ENCODE peak calls at places on chromosomes 13 and 19, in seven cellular contexts. L is PC-3, T is pancreas, R is tibial artery, F is astrocyte of the spinal cord, Z is A549, N is heart right ventricle. X is an unnamed sample.

GRCh38 chr13:110697842-110698241 is 8.1 kb downstream of the CARS2 start:
- DNase-seq in L (no peak), T (no peak), R (no peak), F (no peak), Z (no peak), N (no peak), X (no peak)

GRCh38 chr19:35042056-35042730 is 672 bp downstream of the HPN start:
- DNase-seq in L (no peak), T (peak), R (no peak), F (no peak), Z (no peak), N (no peak), X (no peak)

GRCh38 chr13:112756967-112757758 is 67.3 kb downstream of the ATP11A start:
- DNase-seq in L (no peak), T (no peak), R (no peak), F (peak), Z (no peak), N (no peak), X (no peak)

GRCh38 chr19:3785938-3786824 is at the start of gene MATK:
- DNase-seq in L (no peak), T (no peak), R (no peak), F (no peak), Z (no peak), N (no peak), X (peak)

GRCh38 chr19:58538257-58539168 is 5.4 kb upstream of the TRIM28 start:
- DNase-seq in L (no peak), T (peak), R (no peak), F (no peak), Z (no peak), N (peak), X (no peak)

GRCh38 chr13:36297600-36298338 is at the start of gene CCDC169:
- DNase-seq in L (peak), T (peak), R (peak), F (peak), Z (peak), N (peak), X (peak)

GRCh38 chr19:53010494-53010893 is 3.2 kb upstream of the ERVV-1 start:
- DNase-seq in L (no peak), T (no peak), R (no peak), F (no peak), Z (no peak), N (no peak), X (no peak)

GRCh38 chr13:110070511-110071120 is 236.3 kb downstream of the COL4A1 start:
- DNase-seq in L (peak), T (no peak), R (no peak), F (peak), Z (no peak), N (no peak), X (peak)

GRCh38 chr19:43450545-43450997 is 14.8 kb downstream of the LYPD3 start:
- DNase-seq in L (no peak), T (no peak), R (no peak), F (peak), Z (no peak), N (no peak), X (no peak)

GRCh38 chr19:6663236-6664187 is 6.4 kb downstream of the TNFSF14 start:
- DNase-seq in L (peak), T (no peak), R (no peak), F (no peak), Z (no peak), N (no peak), X (no peak)

GRCh38 chr19:9865732-9866627 is 30.9 kb downstream of the PIN1 start:
- DNase-seq in L (no peak), T (no peak), R (no peak), F (no peak), Z (no peak), N (no peak), X (no peak)

GRCh38 chr13:114321256-114321655 is 7.0 kb downstream of the CHAMP1 start:
- DNase-seq in L (no peak), T (no peak), R (no peak), F (no peak), Z (no peak), N (no peak), X (no peak)

GRCh38 chr19:37905936-37906867 is at the start of gene WDR87:
- DNase-seq in L (peak), T (peak), R (no peak), F (peak), Z (peak), N (no peak), X (peak)

GRCh38 chr19:39847525-39847924 is 1.3 kb upstream of the FBL start:
- DNase-seq in L (no peak), T (no peak), R (no peak), F (no peak), Z (no peak), N (no peak), X (no peak)

GRCh38 chr19:44891016-44891882 is at the start of gene TOMM40:
- DNase-seq in L (no peak), T (peak), R (no peak), F (no peak), Z (peak), N (no peak), X (no peak)

GRCh38 chr13:85828094-85828684 is 29.0 kb upstream of the SLITRK6 start:
- DNase-seq in L (peak), T (no peak), R (no peak), F (peak), Z (peak), N (no peak), X (peak)

GRCh38 chr13:110209950-110210603 is 96.9 kb downstream of the COL4A1 start:
- DNase-seq in L (peak), T (no peak), R (no peak), F (no peak), Z (no peak), N (no peak), X (peak)

GRCh38 chr19:12757544-12758274 is 6.1 kb downstream of the BEST2 start:
- DNase-seq in L (peak), T (peak), R (peak), F (peak), Z (peak), N (peak), X (peak)

GRCh38 chr19:17658666-17659065 is 29.5 kb downstream of the UNC13A start:
- DNase-seq in L (no peak), T (no peak), R (no peak), F (no peak), Z (no peak), N (no peak), X (no peak)

GRCh38 chr13:35699181-35699580 is 222.7 kb upstream of the MAB21L1 start:
- DNase-seq in L (peak), T (no peak), R (no peak), F (peak), Z (no peak), N (no peak), X (no peak)

GRCh38 chr13:84571264-84571663 is 689.0 kb upstream of the SLITRK1 start:
- DNase-seq in L (no peak), T (no peak), R (no peak), F (no peak), Z (no peak), N (no peak), X (no peak)

GRCh38 chr19:7605490-7606222 is 10.0 kb downstream of the CAMSAP3 start:
- DNase-seq in L (peak), T (no peak), R (no peak), F (no peak), Z (peak), N (no peak), X (no peak)

GRCh38 chr13:38361551-38362262 is 12.1 kb downstream of the UFM1 start:
- DNase-seq in L (no peak), T (no peak), R (no peak), F (no peak), Z (no peak), N (no peak), X (no peak)

GRCh38 chr13:98228661-98229349 is 51.7 kb upstream of the RNF113B start:
- DNase-seq in L (peak), T (no peak), R (no peak), F (no peak), Z (no peak), N (no peak), X (no peak)

GRCh38 chr19:29507081-29507860 is 18.5 kb upstream of the VSTM2B start:
- DNase-seq in L (no peak), T (no peak), R (no peak), F (no peak), Z (no peak), N (no peak), X (no peak)

GRCh38 chr19:5099822-5100221 is 130.9 kb downstream of the KDM4B start:
- DNase-seq in L (no peak), T (no peak), R (no peak), F (no peak), Z (no peak), N (no peak), X (no peak)

GRCh38 chr19:33840382-33840781 is 43.7 kb downstream of the KCTD15 start:
- DNase-seq in L (no peak), T (no peak), R (no peak), F (no peak), Z (no peak), N (no peak), X (no peak)

DNA sequence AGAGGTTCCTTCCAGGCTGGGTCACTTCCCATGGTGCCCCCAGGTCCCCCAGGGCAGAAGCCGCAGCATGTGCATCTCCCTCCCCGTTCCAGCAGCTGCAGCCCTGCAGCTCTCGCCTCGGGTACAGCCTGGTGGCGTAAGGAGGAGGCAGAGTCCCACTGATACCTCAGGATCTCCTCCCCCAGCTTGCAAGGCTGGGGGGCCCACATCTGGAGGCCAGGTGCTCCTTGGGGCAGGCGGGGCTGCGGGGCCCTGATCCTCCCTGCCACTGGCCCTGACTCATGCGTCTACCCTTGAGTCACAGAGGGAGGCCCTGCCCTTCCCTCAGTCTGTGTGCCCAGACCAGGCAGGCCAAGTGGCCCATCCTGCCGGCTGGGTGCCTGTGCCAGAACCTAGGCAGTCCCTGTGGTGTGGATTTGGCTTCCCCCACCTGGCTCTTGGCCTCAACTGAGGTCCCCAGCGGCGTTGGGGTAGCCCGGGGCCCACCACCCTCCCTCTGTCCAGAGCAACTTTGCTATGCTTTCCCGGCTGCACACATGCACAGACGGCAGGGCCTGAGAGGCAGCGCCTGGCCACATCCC is 12.8 kb downstream of the YIPF2 start:
- DNase-seq in L (peak), T (no peak), R (no peak), F (peak), Z (no peak), N (no peak), X (peak)
- TF ChIP-seq CTCF in L (no peak), T (no peak), R (no peak), F (no peak), Z (no peak), N (no peak), X (no peak)

DNA sequence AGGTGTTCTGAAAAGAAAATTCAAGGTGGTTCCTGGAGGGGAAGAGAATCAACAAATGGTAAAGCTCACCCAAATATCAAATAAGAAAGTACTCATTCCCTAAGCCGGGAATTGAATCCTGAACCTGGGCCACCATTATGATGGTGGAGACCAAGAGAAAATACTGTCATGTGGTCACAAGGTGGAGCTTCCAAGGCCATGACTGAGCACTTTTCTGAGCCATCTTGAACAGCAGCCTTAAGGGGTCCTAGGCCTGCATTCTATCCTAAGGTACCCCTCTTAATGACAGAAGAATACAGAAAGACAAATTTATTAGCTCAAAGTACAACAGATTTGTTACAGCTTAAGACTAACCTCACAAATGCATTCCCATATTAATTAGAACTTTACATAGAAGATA is 9.6 kb downstream of the ZNF431 start:
- DNase-seq in L (no peak), T (no peak), R (no peak), F (no peak), Z (no peak), N (no peak), X (no peak)
- TF ChIP-seq CTCF in L (no peak), T (no peak), R (no peak), F (no peak), Z (no peak), N (no peak), X (no peak)

DNA sequence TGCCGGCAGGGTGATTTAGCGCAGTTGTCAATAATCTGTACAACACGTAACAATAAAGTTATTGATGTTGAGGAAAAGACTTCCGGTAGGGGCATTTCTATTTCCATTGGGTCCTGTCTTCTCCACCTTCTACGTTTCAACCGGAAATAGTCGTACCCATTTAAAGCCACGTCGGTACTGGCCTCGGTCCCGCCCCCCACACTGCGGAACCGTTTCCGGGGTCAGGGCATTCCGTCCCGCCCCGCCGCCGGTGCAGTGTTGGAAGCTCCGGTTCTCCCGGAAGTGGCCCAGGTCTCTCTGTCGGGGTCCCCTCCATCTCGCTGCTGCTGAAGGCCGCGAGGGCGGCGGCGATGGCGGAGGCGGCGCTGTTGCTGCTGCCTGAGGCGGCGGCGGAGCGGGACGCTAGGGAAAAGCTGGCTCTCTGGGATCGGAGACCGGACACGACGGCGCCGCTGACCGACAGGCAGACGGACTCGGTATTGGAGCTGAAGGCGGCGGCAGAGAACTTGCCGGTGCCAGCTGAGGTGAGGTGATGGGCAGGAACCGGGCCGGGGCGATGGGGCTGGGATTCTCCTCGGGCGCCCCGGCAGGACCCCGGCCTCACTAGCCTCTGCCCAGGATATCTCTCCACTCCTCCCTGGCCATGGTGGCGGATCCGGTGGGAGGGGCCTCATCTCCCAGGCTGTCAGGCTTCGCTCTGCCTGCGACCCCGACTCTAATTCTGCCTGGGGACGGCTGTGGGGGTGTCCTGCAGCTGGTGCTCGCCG is at the start of gene COG3:
- DNase-seq in L (peak), T (peak), R (peak), F (peak), Z (peak), N (peak), X (peak)
- TF ChIP-seq CTCF in L (peak), T (peak), R (peak), F (no peak), Z (no peak), N (peak), X (peak)

DNA sequence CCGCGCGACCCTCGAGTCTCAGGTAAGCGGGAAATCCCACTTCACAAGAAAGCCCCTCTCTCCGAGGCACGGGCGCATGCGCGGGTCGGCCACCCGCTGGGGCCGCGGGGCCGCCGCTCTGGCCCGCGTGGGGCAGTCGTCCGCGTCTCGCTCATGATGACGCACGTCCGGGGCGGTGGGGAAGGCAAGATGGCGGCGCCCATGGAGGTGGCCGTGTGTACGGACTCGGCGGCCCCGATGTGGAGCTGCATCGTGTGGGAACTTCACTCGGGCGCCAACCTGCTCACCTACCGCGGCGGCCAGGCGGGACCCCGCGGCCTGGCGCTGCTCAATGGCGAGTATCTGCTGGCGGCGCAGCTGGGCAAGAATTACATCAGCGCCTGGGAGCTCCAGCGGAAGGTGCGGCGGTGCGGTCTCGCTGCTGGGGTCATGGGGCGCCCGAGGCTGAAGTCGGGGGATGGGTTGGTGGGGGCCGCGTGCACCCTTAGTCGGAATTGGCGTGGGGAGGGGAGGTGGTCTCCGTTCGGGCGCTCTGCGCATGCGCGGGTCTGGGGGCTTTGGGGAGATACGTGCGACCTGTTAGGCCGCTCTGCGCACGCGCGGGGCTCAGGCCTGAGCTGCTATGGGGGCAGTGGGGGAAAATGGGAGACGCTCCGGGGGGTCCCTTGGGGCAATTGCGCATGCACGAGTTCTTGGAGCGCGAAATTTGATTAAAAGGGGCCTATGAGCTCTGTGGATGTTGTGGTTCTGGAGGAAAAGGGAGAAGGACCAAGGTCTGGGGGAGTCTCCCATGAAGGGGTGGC is at the start of gene WDR18:
- DNase-seq in L (peak), T (peak), R (peak), F (peak), Z (peak), N (peak), X (peak)
- TF ChIP-seq CTCF in L (no peak), T (peak), R (no peak), F (no peak), Z (no peak), N (no peak), X (no peak)

X was measured in RWPE1.